ENCODE peak calls at places on chromosomes 4 and X, in six cellular contexts. J is IMR-90, M is H9, C is neuronal stem cell, Y is trophoblast cell, R is H1. N is an unnamed sample.

GRCh38 chr4:26028133-26028792 is 114.2 kb downstream of the SMIM20 start:
- DNase-seq in J (no peak), M (peak), C (no peak), Y (no peak), R (no peak), N (no peak)

GRCh38 chrX:131704136-131704695 is 160.3 kb downstream of the OR13H1 start:
- DNase-seq in J (peak), M (no peak), C (no peak), Y (peak), R (no peak), N (no peak)

GRCh38 chrX:41233988-41234387 is 100.0 kb upstream of the DDX3X start:
- DNase-seq in J (no peak), M (no peak), C (no peak), Y (no peak), R (no peak), N (no peak)

GRCh38 chr4:26785766-26786165 is 74.9 kb upstream of the STIM2 start:
- DNase-seq in J (no peak), M (no peak), C (no peak), Y (no peak), R (no peak), N (no peak)

GRCh38 chr4:122847931-122848330 is 21.3 kb downstream of the FGF2 start:
- DNase-seq in J (no peak), M (no peak), C (no peak), Y (no peak), R (no peak), N (peak)

GRCh38 chr4:17063870-17064269 is 165.4 kb upstream of the LDB2 start:
- DNase-seq in J (peak), M (no peak), C (no peak), Y (no peak), R (no peak), N (no peak)

GRCh38 chrX:18617351-18617750 is 54.6 kb downstream of the RS1 start:
- DNase-seq in J (peak), M (no peak), C (peak), Y (peak), R (no peak), N (peak)

GRCh38 chr4:16472537-16472936 is 246.3 kb upstream of the TAPT1 start:
- DNase-seq in J (no peak), M (no peak), C (no peak), Y (no peak), R (no peak), N (no peak)

GRCh38 chr4:108135549-108136209 is 33.1 kb downstream of the LEF1 start:
- DNase-seq in J (no peak), M (peak), C (peak), Y (no peak), R (no peak), N (no peak)

GRCh38 chr4:74317616-74318256 is 9.5 kb downstream of the EPGN start:
- DNase-seq in J (peak), M (no peak), C (no peak), Y (peak), R (no peak), N (no peak)

GRCh38 chr4:185182196-185182595 is 21.6 kb downstream of the CFAP97 start:
- DNase-seq in J (no peak), M (no peak), C (no peak), Y (peak), R (no peak), N (no peak)

GRCh38 chr4:185179488-185179887 is 24.3 kb downstream of the CFAP97 start:
- DNase-seq in J (no peak), M (no peak), C (no peak), Y (no peak), R (no peak), N (no peak)

GRCh38 chr4:185186769-185187168 is 17.0 kb downstream of the CFAP97 start:
- DNase-seq in J (no peak), M (no peak), C (no peak), Y (no peak), R (no peak), N (no peak)

DNA sequence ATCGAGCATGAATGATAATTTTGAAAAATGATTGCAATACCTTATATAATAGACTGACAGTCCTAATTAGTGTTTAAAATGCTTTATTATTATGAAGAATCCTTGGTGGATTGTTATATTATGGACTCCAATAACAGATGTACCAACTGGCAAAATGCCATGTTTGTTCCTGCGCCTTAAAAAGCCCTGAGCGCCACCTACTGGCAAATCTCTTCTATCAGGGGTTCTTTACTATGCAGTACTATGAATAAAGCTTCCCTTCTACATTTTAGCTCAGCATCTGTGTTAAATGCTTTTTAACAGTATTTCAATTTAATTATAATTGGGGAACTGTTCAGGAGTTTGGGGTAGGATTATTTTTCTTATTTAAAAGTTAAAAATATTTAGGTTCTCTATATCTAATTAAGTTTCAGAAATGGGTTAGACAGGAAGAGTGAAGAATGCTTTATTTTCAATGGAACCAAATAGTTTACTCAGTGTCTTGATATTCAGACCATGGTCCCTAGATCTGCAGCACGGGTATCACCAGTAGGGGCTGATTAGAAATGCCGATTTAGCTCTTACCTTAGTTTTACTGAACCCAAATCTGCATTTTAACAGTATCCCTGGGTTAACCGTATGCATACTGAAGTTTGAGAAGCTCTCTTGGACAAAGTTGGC is 20.0 kb downstream of the CFAP97 start:
- DNase-seq in J (peak), M (peak), C (peak), Y (peak), R (no peak), N (peak)
- H4K91ac ChIP-seq in J (no peak), M (no peak), C (no peak), Y (no peak), R (no peak), N (no peak)

DNA sequence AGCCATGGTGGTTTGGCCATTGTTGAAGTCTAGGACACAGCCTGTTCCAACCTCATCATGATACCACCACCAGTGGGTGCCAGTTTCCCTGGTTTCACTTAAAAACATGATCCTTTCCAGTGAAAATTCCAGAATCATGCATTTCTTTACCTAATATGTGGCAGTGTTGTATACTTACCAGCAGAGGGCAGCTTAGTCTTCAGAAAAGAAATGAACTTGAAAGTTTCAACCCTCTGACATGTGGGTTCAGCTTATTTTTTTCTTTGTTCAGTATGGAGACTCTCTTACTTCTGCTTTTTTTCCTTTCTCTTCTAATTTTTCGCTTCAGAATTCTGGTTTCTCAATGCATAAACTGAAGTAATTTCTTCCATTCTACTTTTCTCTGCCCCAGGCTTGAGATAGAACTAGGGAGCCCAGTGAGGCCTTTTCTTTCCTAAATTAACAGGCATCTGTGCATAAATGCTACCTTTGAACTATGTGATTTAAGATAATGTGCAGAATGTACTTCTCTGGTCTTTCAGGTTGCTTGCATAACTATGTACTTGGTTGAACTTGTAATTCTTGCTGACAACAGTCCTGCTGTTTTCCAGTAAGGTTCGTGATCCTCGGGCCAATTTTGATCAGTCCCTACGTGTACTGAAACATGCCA is 10.7 kb downstream of the LIAS start:
- DNase-seq in J (peak), M (peak), C (peak), Y (peak), R (no peak), N (peak)
- H4K91ac ChIP-seq in J (no peak), M (no peak), C (no peak), Y (no peak), R (no peak), N (no peak)

GRCh38 chr4:54090804-54091623 is 8.9 kb upstream of the GSX2 start:
- DNase-seq in J (peak), M (peak), C (no peak), Y (no peak), R (no peak), N (peak)
- H4K91ac ChIP-seq in J (peak), M (no peak), C (no peak), Y (no peak), R (no peak), N (no peak)

GRCh38 chr4:75902352-75902751 is at the start of gene PPEF2:
- DNase-seq in J (no peak), M (no peak), C (no peak), Y (no peak), R (no peak), N (no peak)

GRCh38 chr4:75895744-75896314 is 6.4 kb downstream of the PPEF2 start:
- DNase-seq in J (peak), M (peak), C (peak), Y (no peak), R (no peak), N (peak)

GRCh38 chr4:75904086-75904485 is 1.8 kb upstream of the PPEF2 start:
- DNase-seq in J (no peak), M (no peak), C (no peak), Y (no peak), R (no peak), N (no peak)

DNA sequence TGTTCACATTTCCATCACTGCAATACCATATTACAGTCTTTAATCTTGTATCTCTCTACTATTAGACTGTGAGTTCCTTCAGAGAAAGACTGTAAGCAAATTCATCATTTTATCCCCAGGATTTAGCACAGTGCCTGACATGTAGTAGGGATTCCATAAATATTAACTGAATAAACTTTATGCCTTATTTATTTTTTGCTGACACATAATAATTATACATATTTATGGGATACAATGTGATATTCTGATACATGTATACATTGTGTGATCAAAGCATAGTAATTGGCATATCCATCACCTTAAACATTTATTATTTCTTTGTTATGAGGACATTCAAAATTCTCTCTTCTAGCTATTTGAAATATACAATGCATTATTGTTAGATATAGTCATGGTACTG is 3.7 kb downstream of the PPEF2 start:
- DNase-seq in J (no peak), M (no peak), C (no peak), Y (no peak), R (no peak), N (no peak)
- H4K91ac ChIP-seq in J (no peak), M (no peak), C (no peak), Y (no peak), R (no peak), N (no peak)

GRCh38 chrX:82041034-82041433 is 839.1 kb downstream of the SH3BGRL start:
- DNase-seq in J (no peak), M (no peak), C (no peak), Y (no peak), R (no peak), N (no peak)

DNA sequence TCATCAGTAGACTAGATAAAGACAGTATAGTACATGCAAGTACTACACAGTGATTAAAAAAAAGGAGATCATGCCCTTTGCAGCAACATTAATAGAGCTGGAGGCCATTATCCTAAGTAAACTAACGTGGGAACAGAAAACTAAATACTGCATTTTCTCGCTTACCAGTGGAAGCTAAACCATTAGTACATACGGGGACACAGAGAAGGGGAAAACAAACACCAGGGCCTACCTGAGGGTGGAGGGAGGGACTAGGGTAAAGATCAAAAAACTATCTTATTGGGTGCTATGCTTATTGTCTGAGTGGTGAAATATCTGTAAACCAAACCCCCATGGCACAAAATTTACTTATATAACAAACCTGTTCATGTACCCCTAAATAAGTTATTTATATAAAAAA is 836.9 kb downstream of the SH3BGRL start:
- DNase-seq in J (no peak), M (no peak), C (no peak), Y (no peak), R (no peak), N (no peak)
- H4K91ac ChIP-seq in J (no peak), M (no peak), C (no peak), Y (no peak), R (no peak), N (no peak)